ENCODE peak calls at places on chromosomes 3 and 15, in ten cellular contexts. U is stimulated activated effector memory CD8-positive, alpha-beta T cell treated with anti-CD3 and anti-CD28 coated beads, Interleukin-12 subunit alpha, Interleukin-12 subunit beta, amount 100 ng/mL, for 72 hours; M is NCI-H460; F is fibroblast of the aortic adventitia; J is NCI-H1694; L is PC-3; Z is NCI-H2081; Q is CD8-positive, alpha-beta T cell; N is NCI-H748 treated with DMSO at 0.1 percent for 48 hours; X is H54. D is an unnamed sample.

GRCh38 chr3:100289339-100289738 is 28.5 kb downstream of the TBC1D23 start:
- DNase-seq in U (no peak), M (no peak), F (peak), J (no peak), L (no peak), Z (no peak), Q (no peak), N (no peak), X (no peak), D (peak)

GRCh38 chr15:60523056-60523455 is 44.1 kb upstream of the ICE2 start:
- DNase-seq in U (no peak), M (no peak), F (peak), J (no peak), L (peak), Z (no peak), Q (no peak), N (no peak), X (no peak), D (peak)

GRCh38 chr15:69843927-69844326 is 253.8 kb downstream of the TLE3 start:
- DNase-seq in U (no peak), M (no peak), F (no peak), J (no peak), L (no peak), Z (no peak), Q (no peak), N (no peak), X (no peak), D (no peak)

GRCh38 chr3:143565943-143566342 is 282.3 kb downstream of the SLC9A9 start:
- DNase-seq in U (no peak), M (no peak), F (peak), J (no peak), L (no peak), Z (no peak), Q (no peak), N (no peak), X (no peak), D (no peak)

GRCh38 chr3:127593187-127593586 is 2.7 kb upstream of the TPRA1 start:
- DNase-seq in U (no peak), M (no peak), F (no peak), J (no peak), L (no peak), Z (no peak), Q (no peak), N (no peak), X (no peak), D (no peak)

GRCh38 chr15:49046113-49046883 is at the start of gene SECISBP2L:
- DNase-seq in U (peak), M (peak), F (peak), J (peak), L (peak), Z (peak), Q (peak), N (peak), X (peak), D (peak)

GRCh38 chr15:40115670-40116093 is 7.0 kb upstream of the BMF start:
- DNase-seq in U (no peak), M (no peak), F (no peak), J (no peak), L (peak), Z (no peak), Q (no peak), N (no peak), X (no peak), D (no peak)

GRCh38 chr3:111712294-111713180 is 117.4 kb upstream of the ZBED2 start:
- DNase-seq in U (no peak), M (no peak), F (peak), J (peak), L (no peak), Z (peak), Q (no peak), N (no peak), X (peak), D (no peak)

GRCh38 chr15:58330468-58330793 is 101.4 kb upstream of the LIPC start:
- DNase-seq in U (no peak), M (no peak), F (no peak), J (no peak), L (no peak), Z (no peak), Q (no peak), N (no peak), X (no peak), D (no peak)

GRCh38 chr15:83276661-83277060 is 7.8 kb downstream of the BNC1 start:
- DNase-seq in U (no peak), M (no peak), F (no peak), J (no peak), L (no peak), Z (no peak), Q (no peak), N (no peak), X (no peak), D (no peak)

GRCh38 chr15:89785064-89785770 is 9.1 kb downstream of the MESP2 start:
- DNase-seq in U (no peak), M (no peak), F (no peak), J (no peak), L (peak), Z (no peak), Q (no peak), N (no peak), X (no peak), D (no peak)

GRCh38 chr15:35673093-35673573 is 127.2 kb upstream of the DPH6 start:
- DNase-seq in U (no peak), M (no peak), F (no peak), J (no peak), L (no peak), Z (no peak), Q (no peak), N (no peak), X (no peak), D (no peak)

GRCh38 chr15:49421991-49422390 is 1.1 kb upstream of the FGF7 start:
- DNase-seq in U (peak), M (peak), F (peak), J (peak), L (peak), Z (peak), Q (peak), N (peak), X (no peak), D (peak)

D was measured in IMR-90.